ENCODE peak calls at places on chromosomes 11 and 22, in eight cellular contexts. V, L, E, S, R, O, M and K are unnamed samples.

GRCh38 chr11:7347611-7348431 is 96.1 kb downstream of the SYT9 start:
- DNase-seq in S (no peak), O (no peak), E (no peak), R (no peak), V (no peak), L (no peak), M (no peak), K (no peak)

GRCh38 chr11:46015941-46016340 is 93.5 kb downstream of the LARGE2 start:
- DNase-seq in E (no peak), O (no peak), S (no peak), V (no peak), R (no peak), L (no peak), M (no peak), K (no peak)

GRCh38 chr11:73652046-73652730 is 5.8 kb downstream of the PLEKHB1 start:
- DNase-seq in L (no peak), R (no peak), M (no peak), E (no peak), V (no peak), O (no peak), S (peak), K (no peak)

GRCh38 chr11:17563248-17563647 is 16.2 kb downstream of the OTOG start:
- DNase-seq in R (no peak), E (no peak), M (no peak), O (no peak), L (no peak), V (no peak), S (peak), K (no peak)

GRCh38 chr11:46671958-46672315 is 28.5 kb downstream of the ARHGAP1 start:
- DNase-seq in M (no peak), V (no peak), S (no peak), E (no peak), L (no peak), O (no peak), R (no peak), K (no peak)

GRCh38 chr11:95884364-95884763 is 39.5 kb downstream of the MTMR2 start:
- DNase-seq in V (no peak), M (peak), S (peak), L (no peak), O (no peak), R (no peak), E (peak), K (peak)

GRCh38 chr11:19713221-19714092 is 820 bp downstream of the NAV2 start:
- DNase-seq in O (no peak), S (no peak), L (no peak), R (no peak), V (peak), E (no peak), M (peak), K (no peak)

GRCh38 chr22:49730656-49731055 is 97.0 kb downstream of the BRD1 start:
- DNase-seq in V (no peak), S (no peak), E (no peak), M (no peak), O (no peak), R (no peak), L (no peak), K (no peak)

GRCh38 chr11:4084406-4084805 is 10.2 kb upstream of the RRM1 start:
- DNase-seq in M (no peak), S (no peak), L (no peak), E (no peak), O (no peak), R (no peak), V (no peak), K (no peak)

GRCh38 chr11:57124460-57124859 is 57.3 kb upstream of the LRRC55 start:
- DNase-seq in E (no peak), V (no peak), O (no peak), M (no peak), S (no peak), R (no peak), L (no peak), K (no peak)
- TF ChIP-seq CTCF in E (no peak), V (no peak), O (no peak), M (no peak), S (no peak), R (no peak), L (no peak), K (no peak)

GRCh38 chr11:61817471-61818202 is 834 bp upstream of the FADS1 start:
- DNase-seq in V (no peak), S (no peak), L (no peak), R (no peak), E (peak), M (no peak), O (no peak), K (no peak)
- H3K4me3 ChIP-seq in V (no peak), S (no peak), L (peak), R (peak), E (peak), M (peak), O (peak), K (peak)

DNA sequence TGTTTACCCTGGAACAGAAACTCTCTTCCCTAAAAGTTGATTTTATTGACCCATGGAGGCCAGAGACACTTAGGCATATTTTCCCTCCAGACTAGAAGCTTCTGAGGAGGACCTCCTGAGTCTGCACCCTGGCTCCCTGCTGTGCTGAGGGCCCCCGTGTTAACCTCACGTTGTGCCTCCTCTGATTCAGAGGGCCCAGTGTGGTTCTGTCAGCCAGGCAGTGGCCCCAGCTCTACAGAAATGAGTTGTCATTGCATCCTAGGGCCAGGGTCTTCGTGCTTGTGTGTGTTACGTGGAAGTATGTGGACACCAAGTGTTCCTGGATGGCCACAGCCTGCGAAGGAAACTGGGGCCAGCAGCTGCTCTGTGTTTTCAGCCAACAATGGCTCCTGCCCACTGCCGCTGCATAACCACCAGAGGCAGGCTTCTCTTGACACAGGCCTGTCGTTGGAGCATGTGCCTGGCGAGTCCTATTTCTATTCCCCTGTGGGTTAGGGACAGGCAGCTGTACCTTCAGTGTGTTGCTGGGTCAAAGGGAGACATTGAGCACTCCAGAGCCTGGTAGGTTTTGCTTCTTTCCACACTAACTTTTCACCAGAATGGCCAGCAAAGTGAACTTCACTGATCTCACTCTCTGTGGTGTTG is 44.5 kb downstream of the MED15 start:
- DNase-seq in V (no peak), E (no peak), L (no peak), M (peak), S (no peak), R (no peak), O (peak), K (peak)
- TF ChIP-seq CTCF in V (no peak), E (peak), L (no peak), M (peak), S (no peak), R (peak), O (peak), K (peak)

GRCh38 chr22:45978275-45978713 is 1.3 kb upstream of the WNT7B start:
- DNase-seq in M (no peak), O (no peak), V (no peak), S (no peak), L (no peak), E (no peak), R (no peak), K (no peak)
- H3K4me3 ChIP-seq in M (no peak), O (peak), V (no peak), S (peak), L (peak), E (no peak), R (peak), K (no peak)

DNA sequence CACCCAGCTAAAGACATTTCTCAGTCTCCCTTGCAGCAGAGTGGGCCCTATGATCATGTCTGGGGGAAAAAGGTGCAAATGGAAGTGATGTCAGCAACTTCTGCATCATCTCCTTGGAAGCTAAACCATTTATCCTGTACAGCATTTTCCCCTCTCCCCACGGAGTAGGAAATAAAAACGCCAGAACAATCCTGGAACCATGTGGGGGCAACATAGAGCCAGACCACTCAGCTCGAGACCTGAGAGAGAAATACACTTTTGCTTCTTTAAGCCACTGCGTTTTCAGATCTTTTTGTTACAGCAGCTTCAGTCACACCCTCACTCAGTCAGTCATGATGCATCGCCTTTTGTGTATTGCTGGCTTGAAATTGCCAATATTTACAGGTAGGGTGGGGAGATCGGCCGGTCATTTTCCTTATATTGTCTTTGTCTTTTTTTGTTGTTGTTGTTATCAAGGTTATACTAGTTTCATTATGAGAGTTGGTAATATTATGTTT is 9.1 kb upstream of the RAC2 start:
- DNase-seq in M (no peak), R (no peak), L (no peak), V (no peak), O (no peak), S (no peak), E (no peak), K (no peak)
- TF ChIP-seq CTCF in M (peak), R (no peak), L (no peak), V (no peak), O (no peak), S (no peak), E (peak), K (no peak)